ENCODE peak calls at places on chromosomes 12 and 14, in six cellular contexts. One of them, this sample, is unnamed.

GRCh38 chr14:72715215-72715909 is 178.5 kb downstream of the DPF3 start:
- DNase-seq in GM23248: peak; percentile 26
- DNase-seq in CD8-positive, alpha-beta memory T cell: no peak
- DNase-seq in heart right ventricle: peak; percentile 69
- DNase-seq in tibial artery: peak; percentile 67
- DNase-seq in stomach: no peak
- DNase-seq in this sample: peak; percentile 38

GRCh38 chr14:85856430-85856829 is 326.5 kb downstream of the FLRT2 start:
- DNase-seq in tibial artery: no peak
- DNase-seq in CD8-positive, alpha-beta memory T cell: no peak
- DNase-seq in GM23248: no peak
- DNase-seq in stomach: no peak
- DNase-seq in heart right ventricle: no peak
- DNase-seq in this sample: no peak

GRCh38 chr12:67667276-67668073 is 18.9 kb downstream of the DYRK2 start:
- DNase-seq in tibial artery: peak; percentile 91
- DNase-seq in stomach: peak; percentile 77
- DNase-seq in GM23248: peak; percentile 52
- DNase-seq in CD8-positive, alpha-beta memory T cell: no peak
- DNase-seq in heart right ventricle: peak; percentile 81
- DNase-seq in this sample: no peak

GRCh38 chr12:124603910-124604775 is 36.7 kb upstream of the NCOR2 start:
- DNase-seq in tibial artery: no peak
- DNase-seq in heart right ventricle: no peak
- DNase-seq in GM23248: no peak
- DNase-seq in stomach: no peak
- DNase-seq in CD8-positive, alpha-beta memory T cell: no peak
- DNase-seq in this sample: no peak

GRCh38 chr12:69007166-69007857 is 74.3 kb upstream of the CPM start:
- DNase-seq in stomach: peak; percentile 29
- DNase-seq in GM23248: peak; percentile 85
- DNase-seq in heart right ventricle: no peak
- DNase-seq in CD8-positive, alpha-beta memory T cell: no peak
- DNase-seq in tibial artery: no peak
- DNase-seq in this sample: peak; percentile 49

GRCh38 chr12:27572486-27573255 is 48.7 kb downstream of the PPFIBP1 start:
- DNase-seq in CD8-positive, alpha-beta memory T cell: no peak
- DNase-seq in tibial artery: no peak
- DNase-seq in stomach: no peak
- DNase-seq in heart right ventricle: no peak
- DNase-seq in GM23248: peak; percentile 63
- DNase-seq in this sample: peak; percentile 62

GRCh38 chr12:116222358-116222757 is 55.1 kb downstream of the MED13L start:
- DNase-seq in CD8-positive, alpha-beta memory T cell: no peak
- DNase-seq in stomach: peak; percentile 82
- DNase-seq in GM23248: peak; percentile 74
- DNase-seq in tibial artery: peak; percentile 75
- DNase-seq in heart right ventricle: peak; percentile 89
- DNase-seq in this sample: peak; percentile 66

GRCh38 chr14:104536942-104537612 is 42.5 kb upstream of the C14orf180 start:
- DNase-seq in heart right ventricle: no peak
- DNase-seq in CD8-positive, alpha-beta memory T cell: no peak
- DNase-seq in stomach: no peak
- DNase-seq in GM23248: peak; percentile 41
- DNase-seq in tibial artery: peak; percentile 12
- DNase-seq in this sample: no peak

GRCh38 chr14:93961610-93962009 is 14.8 kb downstream of the ASB2 start:
- DNase-seq in CD8-positive, alpha-beta memory T cell: no peak
- DNase-seq in heart right ventricle: no peak
- DNase-seq in GM23248: no peak
- DNase-seq in stomach: no peak
- DNase-seq in tibial artery: no peak
- DNase-seq in this sample: no peak

GRCh38 chr14:105315941-105316562 is 1.5 kb downstream of the PACS2 start:
- DNase-seq in GM23248: peak; percentile 28
- DNase-seq in stomach: no peak
- DNase-seq in heart right ventricle: no peak
- DNase-seq in CD8-positive, alpha-beta memory T cell: no peak
- DNase-seq in tibial artery: peak; percentile 67
- DNase-seq in this sample: no peak

GRCh38 chr14:74636424-74637183 is 24.6 kb upstream of the LTBP2 start:
- DNase-seq in tibial artery: no peak
- DNase-seq in heart right ventricle: no peak
- DNase-seq in stomach: no peak
- DNase-seq in CD8-positive, alpha-beta memory T cell: no peak
- DNase-seq in GM23248: peak; percentile 48
- DNase-seq in this sample: no peak

GRCh38 chr14:103733651-103734050 is 18.0 kb downstream of the ZFYVE21 start:
- DNase-seq in heart right ventricle: no peak
- DNase-seq in tibial artery: no peak
- DNase-seq in CD8-positive, alpha-beta memory T cell: no peak
- DNase-seq in stomach: no peak
- DNase-seq in GM23248: peak; percentile 43
- DNase-seq in this sample: no peak

GRCh38 chr12:119460876-119461275 is 126.3 kb downstream of the CCDC60 start:
- DNase-seq in GM23248: no peak
- DNase-seq in CD8-positive, alpha-beta memory T cell: no peak
- DNase-seq in stomach: no peak
- DNase-seq in heart right ventricle: no peak
- DNase-seq in tibial artery: no peak
- DNase-seq in this sample: no peak

GRCh38 chr14:97802430-97802829 is 1005.2 kb downstream of the VRK1 start:
- DNase-seq in stomach: no peak
- DNase-seq in CD8-positive, alpha-beta memory T cell: no peak
- DNase-seq in heart right ventricle: no peak
- DNase-seq in GM23248: no peak
- DNase-seq in tibial artery: no peak
- DNase-seq in this sample: no peak

GRCh38 chr14:54838931-54839512 is 63.6 kb downstream of the GCH1 start:
- DNase-seq in GM23248: no peak
- DNase-seq in stomach: no peak
- DNase-seq in heart right ventricle: no peak
- DNase-seq in CD8-positive, alpha-beta memory T cell: no peak
- DNase-seq in tibial artery: no peak
- DNase-seq in this sample: no peak

GRCh38 chr12:4483885-4484823 is 38.5 kb upstream of the FGF6 start:
- DNase-seq in heart right ventricle: no peak
- DNase-seq in CD8-positive, alpha-beta memory T cell: no peak
- DNase-seq in tibial artery: no peak
- DNase-seq in stomach: no peak
- DNase-seq in GM23248: no peak
- DNase-seq in this sample: no peak

GRCh38 chr14:34554540-34555250 is 15.2 kb upstream of the EAPP start:
- DNase-seq in GM23248: peak; percentile 61
- DNase-seq in CD8-positive, alpha-beta memory T cell: no peak
- DNase-seq in stomach: peak; percentile 24
- DNase-seq in heart right ventricle: no peak
- DNase-seq in tibial artery: peak; percentile 53
- DNase-seq in this sample: peak; percentile 47

GRCh38 chr12:79818856-79819255 is 116.0 kb downstream of the PPP1R12A start:
- DNase-seq in tibial artery: no peak
- DNase-seq in heart right ventricle: peak; percentile 57
- DNase-seq in GM23248: peak; percentile 14
- DNase-seq in stomach: no peak
- DNase-seq in CD8-positive, alpha-beta memory T cell: no peak
- DNase-seq in this sample: no peak

GRCh38 chr12:193282-193681 is 20.7 kb downstream of the SLC6A12 start:
- DNase-seq in tibial artery: no peak
- DNase-seq in stomach: no peak
- DNase-seq in GM23248: no peak
- DNase-seq in CD8-positive, alpha-beta memory T cell: no peak
- DNase-seq in heart right ventricle: no peak
- DNase-seq in this sample: no peak

GRCh38 chr14:69260246-69260978 is 454 bp downstream of the GALNT16 start:
- DNase-seq in tibial artery: no peak
- DNase-seq in GM23248: peak; percentile 59
- DNase-seq in heart right ventricle: no peak
- DNase-seq in CD8-positive, alpha-beta memory T cell: no peak
- DNase-seq in stomach: no peak
- DNase-seq in this sample: no peak

GRCh38 chr14:69261761-69262331 is 1.9 kb downstream of the GALNT16 start:
- DNase-seq in GM23248: peak; percentile 55
- DNase-seq in CD8-positive, alpha-beta memory T cell: no peak
- DNase-seq in stomach: no peak
- DNase-seq in tibial artery: peak; percentile 65
- DNase-seq in heart right ventricle: peak; percentile 51
- DNase-seq in this sample: no peak

GRCh38 chr14:69259176-69259530 is 805 bp upstream of the GALNT16 start:
- DNase-seq in heart right ventricle: no peak
- DNase-seq in stomach: no peak
- DNase-seq in GM23248: no peak
- DNase-seq in tibial artery: no peak
- DNase-seq in CD8-positive, alpha-beta memory T cell: no peak
- DNase-seq in this sample: no peak

GRCh38 chr14:69260979-69261605 is 1.1 kb downstream of the GALNT16 start:
- DNase-seq in tibial artery: peak; percentile 72
- DNase-seq in stomach: peak; percentile 37
- DNase-seq in heart right ventricle: no peak
- DNase-seq in GM23248: peak; percentile 25
- DNase-seq in CD8-positive, alpha-beta memory T cell: peak; percentile 14
- DNase-seq in this sample: no peak

DNA sequence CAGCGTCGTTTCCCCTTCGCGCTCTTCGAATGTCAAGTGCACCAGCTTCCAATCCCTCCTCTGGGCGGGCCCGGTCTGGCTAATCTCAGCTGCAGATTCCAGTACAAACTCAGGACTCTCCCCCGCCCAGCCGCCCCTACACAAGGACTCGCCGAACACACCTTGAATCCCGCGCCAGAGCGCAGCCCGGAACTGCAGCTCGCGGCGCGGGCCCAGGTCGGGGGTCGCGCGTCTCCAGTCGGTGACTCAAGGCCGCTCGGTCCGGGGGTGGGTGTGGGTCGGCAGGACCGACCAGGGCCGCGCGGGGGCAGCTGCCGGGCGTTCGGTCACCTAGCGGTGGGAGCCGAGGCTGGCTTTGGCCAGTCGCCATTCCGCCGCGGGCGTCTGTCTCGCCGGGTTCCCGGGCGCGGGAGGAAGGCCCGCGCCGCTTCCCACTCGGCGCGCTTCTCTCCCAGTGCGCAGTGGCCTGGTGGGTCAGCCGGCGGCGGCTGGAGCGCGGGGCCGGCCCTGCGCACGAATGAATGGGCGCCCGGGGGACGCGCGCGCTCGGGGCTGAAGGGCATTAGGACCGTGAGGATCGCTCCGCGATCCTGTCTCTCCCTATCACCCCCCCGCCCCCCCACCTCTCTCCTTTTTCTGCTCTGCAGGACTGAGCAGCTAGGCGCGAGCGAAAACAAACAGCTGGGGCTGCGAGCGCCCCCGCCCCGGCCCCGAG is at the start of gene GALNT16:
- DNase-seq in tibial artery: no peak
- DNase-seq in heart right ventricle: peak; percentile 47
- DNase-seq in GM23248: peak; percentile 59
- DNase-seq in stomach: peak; percentile 38
- DNase-seq in CD8-positive, alpha-beta memory T cell: no peak
- DNase-seq in this sample: no peak
- H3K27me3 ChIP-seq in tibial artery: no peaks in the 10 kb centered on the region
- H3K27me3 ChIP-seq in heart right ventricle: peaks cover 74% of the 10 kb centered on the region
- H3K27me3 ChIP-seq in GM23248: peaks cover 23% of the 10 kb centered on the region
- H3K27me3 ChIP-seq in stomach: peaks cover 54% of the 10 kb centered on the region
- H3K27me3 ChIP-seq in CD8-positive, alpha-beta memory T cell: peaks cover 18% of the 10 kb centered on the region
- H3K27me3 ChIP-seq in this sample: peaks cover 46% of the 10 kb centered on the region

DNA sequence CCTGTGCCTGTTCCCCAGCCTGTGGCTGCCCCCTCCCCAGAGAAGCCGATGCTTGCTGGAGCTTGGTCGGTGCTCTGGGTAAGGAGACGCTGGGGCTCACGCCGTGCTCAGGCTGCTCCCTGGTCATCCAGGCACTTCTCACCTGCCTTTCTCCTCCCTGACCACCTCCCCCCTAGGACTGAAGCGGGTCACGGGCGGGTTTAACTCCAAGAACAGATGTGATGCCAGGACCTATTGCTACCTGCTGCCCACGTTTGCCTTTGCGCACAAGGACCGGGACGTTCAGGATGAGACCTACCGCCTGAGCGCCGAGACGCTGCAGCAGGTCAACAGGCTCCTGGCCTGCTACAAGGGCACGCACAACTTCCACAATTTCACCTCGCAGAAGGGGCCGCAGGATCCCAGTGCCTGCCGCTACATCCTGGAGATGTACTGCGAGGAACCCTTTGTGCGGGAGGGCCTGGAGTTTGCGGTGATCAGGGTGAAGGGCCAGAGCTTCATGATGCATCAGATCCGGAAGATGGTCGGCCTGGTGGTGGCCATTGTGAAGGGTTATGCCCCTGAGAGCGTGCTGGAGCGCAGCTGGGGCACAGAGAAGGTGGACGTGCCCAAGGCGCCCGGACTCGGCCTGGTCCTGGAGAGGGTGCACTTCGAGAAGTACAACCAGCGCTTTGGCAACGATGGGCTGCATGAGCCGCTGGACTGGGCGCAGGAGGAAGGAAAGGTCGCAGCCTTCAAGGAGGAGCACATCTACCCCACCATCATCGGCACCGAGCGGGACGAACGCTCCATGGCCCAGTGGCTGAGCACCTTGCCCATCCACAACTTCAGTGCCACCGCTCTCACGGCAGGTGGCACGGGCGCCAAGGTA is 8.4 kb upstream of the EP400 start:
- DNase-seq in CD8-positive, alpha-beta memory T cell: no peak
- DNase-seq in tibial artery: peak; percentile 59
- DNase-seq in stomach: peak; percentile 8
- DNase-seq in heart right ventricle: no peak
- DNase-seq in GM23248: no peak
- DNase-seq in this sample: no peak
- H3K36me3 ChIP-seq in CD8-positive, alpha-beta memory T cell: peaks cover 10% of the 10 kb centered on the region
- H3K36me3 ChIP-seq in tibial artery: peaks cover 74% of the 10 kb centered on the region
- H3K36me3 ChIP-seq in stomach: peaks cover 63% of the 10 kb centered on the region
- H3K36me3 ChIP-seq in heart right ventricle: peaks cover 84% of the 10 kb centered on the region
- H3K36me3 ChIP-seq in GM23248: peaks cover 5% of the 10 kb centered on the region
- H3K36me3 ChIP-seq in this sample: peaks cover 57% of the 10 kb centered on the region

GRCh38 chr14:69459122-69459521 is 25.4 kb upstream of the PLEKHD1 start:
- DNase-seq in GM23248: no peak
- DNase-seq in tibial artery: no peak
- DNase-seq in heart right ventricle: no peak
- DNase-seq in stomach: no peak
- DNase-seq in CD8-positive, alpha-beta memory T cell: no peak
- DNase-seq in this sample: no peak
- H3K4me1 ChIP-seq in GM23248: peaks cover 1% of the 10 kb centered on the region
- H3K4me1 ChIP-seq in tibial artery: no peaks in the 10 kb centered on the region
- H3K4me1 ChIP-seq in heart right ventricle: no peaks in the 10 kb centered on the region
- H3K4me1 ChIP-seq in stomach: no peaks in the 10 kb centered on the region
- H3K4me1 ChIP-seq in CD8-positive, alpha-beta memory T cell: no peaks in the 10 kb centered on the region
- H3K4me1 ChIP-seq in this sample: peaks cover 6% of the 10 kb centered on the region

DNA sequence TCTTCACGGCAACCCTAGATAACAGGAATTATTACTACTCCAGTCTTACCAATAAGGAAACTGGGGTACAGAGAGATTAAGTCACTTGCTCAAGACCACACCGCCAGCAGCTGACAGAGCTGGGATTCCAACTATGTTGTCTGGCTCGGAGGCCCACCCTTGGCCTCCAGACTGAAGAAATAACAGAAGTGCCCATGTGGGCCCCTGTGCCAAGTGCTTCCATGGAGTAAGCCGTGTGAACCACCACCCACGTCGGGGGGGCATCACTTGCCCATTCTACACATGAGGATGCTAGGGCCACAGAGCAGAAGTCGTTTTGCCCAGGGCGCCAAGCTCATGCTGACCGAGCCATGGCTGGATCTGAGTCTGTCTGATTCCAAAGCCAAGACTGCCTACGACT is 926 bp upstream of the CMKLR1 start:
- DNase-seq in GM23248: no peak
- DNase-seq in stomach: no peak
- DNase-seq in CD8-positive, alpha-beta memory T cell: no peak
- DNase-seq in tibial artery: peak; percentile 93
- DNase-seq in heart right ventricle: no peak
- DNase-seq in this sample: no peak
- H3K27me3 ChIP-seq in GM23248: no peaks in the 10 kb centered on the region
- H3K27me3 ChIP-seq in stomach: peaks cover 7% of the 10 kb centered on the region
- H3K27me3 ChIP-seq in CD8-positive, alpha-beta memory T cell: no peaks in the 10 kb centered on the region
- H3K27me3 ChIP-seq in tibial artery: no peaks in the 10 kb centered on the region
- H3K27me3 ChIP-seq in heart right ventricle: peaks cover 14% of the 10 kb centered on the region
- H3K27me3 ChIP-seq in this sample: peaks cover 9% of the 10 kb centered on the region